ENCODE peak calls at places on chromosomes 1 and 21, in ten cellular contexts. T is substantia nigra; W is AG04450; B is GM12891; V is keratinocyte; M is T-helper 2 cell; K is NCI-H460; I is fibroblast of lung; N is EL; C is stimulated activated effector memory CD8-positive, alpha-beta T cell treated with anti-CD3 and anti-CD28 coated beads, Interleukin-12 subunit alpha, Interleukin-12 subunit beta, amount 100 ng/mL, for 72 hours. Q is an unnamed sample.

GRCh38 chr1:110548381-110548780 is 29.4 kb upstream of the KCNA10 start:
- DNase-seq in T (no peak), W (no peak), B (no peak), V (no peak), M (no peak), K (no peak), I (no peak), N (no peak), C (no peak), Q (peak)

GRCh38 chr21:32336711-32337110 is 38.1 kb downstream of the MRAP start:
- DNase-seq in T (peak), W (no peak), B (no peak), V (no peak), M (no peak), K (no peak), I (peak), N (peak), C (no peak), Q (peak)

GRCh38 chr1:36703526-36704208 is 221.0 kb upstream of the CSF3R start:
- DNase-seq in T (peak), W (peak), B (peak), V (peak), M (peak), K (peak), I (peak), N (peak), C (peak), Q (peak)

GRCh38 chr1:2633401-2633935 is 652 bp upstream of the MMEL1 start:
- DNase-seq in T (no peak), W (no peak), B (no peak), V (no peak), M (no peak), K (no peak), I (no peak), N (no peak), C (no peak), Q (no peak)

GRCh38 chr1:201624741-201625646 is 86.1 kb downstream of the NAV1 start:
- DNase-seq in T (no peak), W (peak), B (no peak), V (no peak), M (no peak), K (no peak), I (peak), N (peak), C (no peak), Q (peak)

GRCh38 chr21:39529026-39529425 is 77.3 kb downstream of the SH3BGR start:
- DNase-seq in T (no peak), W (no peak), B (no peak), V (no peak), M (no peak), K (no peak), I (no peak), N (peak), C (no peak), Q (no peak)

GRCh38 chr1:163826500-163826899 is 504.7 kb downstream of the NUF2 start:
- DNase-seq in T (no peak), W (no peak), B (no peak), V (no peak), M (no peak), K (no peak), I (no peak), N (no peak), C (no peak), Q (no peak)

GRCh38 chr1:33986389-33987095 is 122.7 kb downstream of the HMGB4 start:
- DNase-seq in T (no peak), W (no peak), B (no peak), V (no peak), M (no peak), K (no peak), I (peak), N (no peak), C (no peak), Q (no peak)

GRCh38 chr1:151756291-151756690 is 7.0 kb downstream of the MRPL9 start:
- DNase-seq in T (no peak), W (no peak), B (no peak), V (no peak), M (no peak), K (no peak), I (peak), N (peak), C (no peak), Q (peak)

GRCh38 chr1:111851552-111851951 is 95.9 kb downstream of the DDX20 start:
- DNase-seq in T (no peak), W (no peak), B (no peak), V (no peak), M (no peak), K (no peak), I (no peak), N (no peak), C (no peak), Q (no peak)

GRCh38 chr21:46092811-46093667 is 4.9 kb upstream of the COL6A2 start:
- DNase-seq in T (no peak), W (no peak), B (no peak), V (no peak), M (no peak), K (no peak), I (no peak), N (peak), C (no peak), Q (no peak)

GRCh38 chr1:206511362-206512064 is 4.2 kb downstream of the RASSF5 start:
- DNase-seq in T (no peak), W (no peak), B (no peak), V (no peak), M (no peak), K (no peak), I (no peak), N (no peak), C (no peak), Q (no peak)

GRCh38 chr1:150578278-150579109 is 916 bp downstream of the MCL1 start:
- DNase-seq in T (no peak), W (peak), B (no peak), V (no peak), M (peak), K (peak), I (peak), N (peak), C (peak), Q (peak)

GRCh38 chr1:184504012-184504694 is 117.3 kb downstream of the C1orf21 start:
- DNase-seq in T (no peak), W (no peak), B (no peak), V (no peak), M (no peak), K (no peak), I (no peak), N (no peak), C (no peak), Q (no peak)

GRCh38 chr1:1253972-1254666 is 7.6 kb upstream of the C1QTNF12 start:
- DNase-seq in T (no peak), W (no peak), B (no peak), V (no peak), M (no peak), K (no peak), I (no peak), N (no peak), C (no peak), Q (no peak)

GRCh38 chr21:28215214-28215954 is 777.3 kb downstream of the LTN1 start:
- DNase-seq in T (no peak), W (no peak), B (no peak), V (peak), M (no peak), K (no peak), I (peak), N (peak), C (no peak), Q (peak)

GRCh38 chr1:8506447-8506846 is 188.5 kb downstream of the SLC45A1 start:
- DNase-seq in T (no peak), W (no peak), B (no peak), V (no peak), M (no peak), K (no peak), I (no peak), N (no peak), C (no peak), Q (no peak)

GRCh38 chr1:78003882-78004718 is 639 bp upstream of the DNAJB4 start:
- DNase-seq in T (no peak), W (peak), B (peak), V (peak), M (peak), K (peak), I (peak), N (peak), C (peak), Q (peak)

GRCh38 chr1:208093754-208094719 is 150.1 kb downstream of the PLXNA2 start:
- DNase-seq in T (peak), W (no peak), B (peak), V (no peak), M (peak), K (peak), I (peak), N (peak), C (peak), Q (peak)

GRCh38 chr1:7207875-7208646 is 422.8 kb downstream of the CAMTA1 start:
- DNase-seq in T (no peak), W (no peak), B (peak), V (peak), M (peak), K (peak), I (peak), N (peak), C (no peak), Q (peak)

GRCh38 chr21:37155216-37155615 is 82.2 kb downstream of the TTC3 start:
- DNase-seq in T (no peak), W (no peak), B (no peak), V (no peak), M (no peak), K (no peak), I (peak), N (peak), C (no peak), Q (no peak)

GRCh38 chr1:238991730-238992490 is 394.5 kb upstream of the CHRM3 start:
- DNase-seq in T (no peak), W (no peak), B (no peak), V (no peak), M (no peak), K (no peak), I (peak), N (peak), C (no peak), Q (no peak)

GRCh38 chr1:81592263-81592662 is 208.5 kb upstream of the ADGRL2 start:
- DNase-seq in T (no peak), W (no peak), B (no peak), V (no peak), M (no peak), K (no peak), I (no peak), N (no peak), C (no peak), Q (no peak)

GRCh38 chr1:28887418-28887834 is 26.9 kb upstream of the EPB41 start:
- DNase-seq in T (no peak), W (no peak), B (peak), V (no peak), M (peak), K (no peak), I (no peak), N (no peak), C (peak), Q (no peak)

GRCh38 chr1:193486671-193487229 is 300.3 kb upstream of the B3GALT2 start:
- DNase-seq in T (no peak), W (no peak), B (no peak), V (no peak), M (no peak), K (no peak), I (peak), N (no peak), C (no peak), Q (peak)

GRCh38 chr1:22749919-22750670 is 39.5 kb downstream of the EPHB2 start:
- DNase-seq in T (no peak), W (peak), B (no peak), V (peak), M (no peak), K (peak), I (peak), N (peak), C (no peak), Q (peak)

GRCh38 chr1:227574926-227575325 is 11.6 kb downstream of the ZNF678 start:
- DNase-seq in T (no peak), W (no peak), B (no peak), V (no peak), M (no peak), K (no peak), I (no peak), N (no peak), C (no peak), Q (no peak)

GRCh38 chr21:35968564-35968963 is 91.8 kb downstream of the SETD4 start:
- DNase-seq in T (no peak), W (no peak), B (no peak), V (no peak), M (no peak), K (no peak), I (no peak), N (no peak), C (no peak), Q (no peak)

GRCh38 chr1:58659516-58659915 is 40.3 kb downstream of the MYSM1 start:
- DNase-seq in T (no peak), W (no peak), B (no peak), V (no peak), M (no peak), K (no peak), I (no peak), N (no peak), C (no peak), Q (no peak)

GRCh38 chr1:145714524-145715111 is 4.7 kb upstream of the CD160 start:
- DNase-seq in T (no peak), W (no peak), B (no peak), V (no peak), M (no peak), K (no peak), I (no peak), N (no peak), C (no peak), Q (no peak)

GRCh38 chr1:24526940-24527542 is 24.4 kb downstream of the RCAN3 start:
- DNase-seq in T (no peak), W (no peak), B (no peak), V (no peak), M (peak), K (no peak), I (no peak), N (peak), C (no peak), Q (peak)

Q was measured in choroid plexus epithelial cell.